ENCODE peak calls at places on chromosomes 13 and 19, in five cellular contexts. U is mesendoderm, Z is IMR-90, K is mesenchymal stem cell, T is H1. M is an unnamed sample.

GRCh38 chr19:10831980-10832658 is 3.9 kb downstream of the TMED1 start:
- DNase-seq in K (no peak), T (no peak), U (no peak), Z (no peak), M (no peak)

GRCh38 chr19:58317481-58318072 is 9.2 kb upstream of the ZSCAN22 start:
- DNase-seq in K (peak), Z (peak), U (peak), T (no peak), M (peak)

GRCh38 chr13:103473081-103473480 is 406.9 kb upstream of the SLC10A2 start:
- DNase-seq in Z (no peak), K (no peak), U (no peak), T (no peak), M (no peak)

GRCh38 chr19:7159105-7159933 is 89.8 kb downstream of the ZNF557 start:
- DNase-seq in T (no peak), Z (peak), K (peak), U (no peak), M (no peak)

GRCh38 chr13:27336005-27336673 is 65.5 kb downstream of the RASL11A start:
- DNase-seq in K (peak), T (no peak), Z (peak), U (no peak), M (no peak)

GRCh38 chr13:105990256-105990958 is 545.1 kb downstream of the EFNB2 start:
- DNase-seq in Z (peak), U (no peak), T (no peak), K (peak), M (no peak)

GRCh38 chr13:40874138-40874776 is 84.8 kb downstream of the SLC25A15 start:
- DNase-seq in K (peak), U (peak), T (no peak), Z (no peak), M (no peak)

GRCh38 chr19:45130888-45131615 is 29.7 kb downstream of the NKPD1 start:
- DNase-seq in T (no peak), K (peak), U (no peak), Z (peak), M (no peak)

GRCh38 chr19:50520822-50521465 is 7.2 kb upstream of the ASPDH start:
- DNase-seq in U (no peak), T (no peak), Z (no peak), K (no peak), M (no peak)

GRCh38 chr19:49820125-49820524 is 2.0 kb downstream of the MED25 start:
- DNase-seq in T (no peak), K (peak), U (no peak), Z (no peak), M (no peak)

GRCh38 chr19:35716735-35716984 is 1.1 kb upstream of the KMT2B start:
- DNase-seq in U (no peak), Z (no peak), K (no peak), T (no peak), M (no peak)

GRCh38 chr13:108026671-108027410 is 188.5 kb downstream of the LIG4 start:
- DNase-seq in K (no peak), U (no peak), T (no peak), Z (no peak), M (no peak)

GRCh38 chr13:71869274-71869673 is 2.3 kb upstream of the DACH1 start:
- DNase-seq in T (no peak), Z (no peak), K (no peak), U (no peak), M (no peak)

GRCh38 chr19:13356686-13357280 is 149.5 kb downstream of the CACNA1A start:
- DNase-seq in K (no peak), U (no peak), Z (no peak), T (no peak), M (no peak)

GRCh38 chr13:109131698-109132257 is 502.4 kb downstream of the MYO16 start:
- DNase-seq in U (peak), K (peak), T (no peak), Z (peak), M (no peak)

GRCh38 chr13:33227927-33228644 is 57.5 kb downstream of the STARD13 start:
- DNase-seq in T (no peak), Z (no peak), U (no peak), K (peak), M (no peak)

GRCh38 chr13:33230178-33230881 is 55.2 kb downstream of the STARD13 start:
- DNase-seq in T (no peak), Z (peak), K (peak), U (no peak), M (no peak)

GRCh38 chr13:33231339-33231738 is 54.2 kb downstream of the STARD13 start:
- DNase-seq in T (no peak), Z (no peak), U (no peak), K (no peak), M (no peak)

GRCh38 chr13:33228645-33229445 is 56.7 kb downstream of the STARD13 start:
- DNase-seq in U (peak), T (no peak), Z (peak), K (peak), M (no peak)

DNA sequence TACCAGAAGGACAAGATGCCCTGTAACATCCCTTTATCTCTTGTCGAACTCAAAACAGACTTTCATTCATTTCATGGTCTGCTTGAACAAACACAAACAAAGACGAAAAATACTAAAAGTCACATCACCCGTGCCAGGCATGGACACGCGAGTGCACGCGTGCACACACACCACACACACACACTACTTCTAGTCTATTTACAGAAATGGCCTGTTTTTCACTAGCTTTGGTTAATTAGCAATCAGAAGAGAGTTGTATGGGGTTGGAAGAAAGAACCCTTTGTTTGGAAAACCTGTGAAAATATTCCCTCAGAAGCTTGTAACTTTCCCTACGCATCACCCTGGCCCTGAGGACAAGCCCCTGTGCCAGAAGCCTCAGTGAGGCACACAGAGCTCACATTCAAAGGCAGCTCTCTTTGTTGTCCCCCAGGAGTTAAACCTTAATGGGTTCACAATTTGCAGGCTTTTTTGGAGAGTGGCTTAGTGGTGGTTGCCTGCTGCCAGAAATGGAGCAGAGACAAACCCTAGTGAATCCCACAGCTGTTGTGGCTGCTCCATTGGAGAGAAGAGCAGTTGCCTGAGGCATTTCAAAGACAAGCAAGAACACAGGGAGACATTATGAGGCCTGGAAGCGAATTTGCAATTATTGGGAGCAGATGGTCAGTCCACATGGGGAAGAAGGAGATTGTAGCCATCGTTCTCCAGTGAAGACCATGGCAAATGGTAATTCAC is 55.9 kb downstream of the STARD13 start:
- DNase-seq in Z (no peak), T (no peak), K (peak), U (no peak), M (no peak)
- H3K4me3 ChIP-seq in Z (peak), T (no peak), K (no peak), U (no peak), M (no peak)

DNA sequence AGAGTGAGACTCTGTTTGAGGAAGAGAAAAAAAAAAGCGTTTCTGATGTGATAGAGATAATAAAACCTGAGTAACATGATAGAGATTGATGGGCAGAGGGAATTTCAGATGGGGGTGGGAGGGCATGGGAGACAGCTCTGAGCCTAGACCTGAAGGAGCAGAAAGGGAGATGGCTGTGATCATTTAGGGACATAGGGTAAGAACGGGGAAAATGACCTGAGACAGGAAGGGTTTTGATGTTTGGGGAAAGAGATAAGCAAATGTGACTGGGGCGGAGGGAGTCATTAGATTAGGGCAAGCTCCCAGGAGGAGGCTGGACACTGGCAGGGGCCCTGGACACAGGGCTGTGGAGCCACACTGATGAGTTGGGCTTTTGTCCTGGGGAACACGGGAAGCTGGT is 6.1 kb downstream of the ZNF320 start:
- DNase-seq in T (no peak), Z (no peak), U (no peak), K (no peak), M (no peak)
- H3K9ac ChIP-seq in T (no peak), Z (no peak), U (no peak), K (no peak), M (no peak)

GRCh38 chr13:30826911-30827577 is 79.0 kb upstream of the MEDAG start:
- DNase-seq in K (no peak), Z (no peak), U (no peak), T (no peak), M (no peak)
- H2BK15ac ChIP-seq in K (peak), Z (no peak), U (no peak), T (no peak), M (no peak)

GRCh38 chr13:110471156-110471832 is 90.2 kb downstream of the RAB20 start:
- DNase-seq in U (no peak), Z (no peak), K (no peak), T (no peak), M (no peak)
- H3K4me3 ChIP-seq in U (no peak), Z (no peak), K (no peak), T (no peak), M (no peak)

M was measured in neuronal stem cell.